ENCODE peak calls at places on chromosomes 5 and 9, in four cellular contexts. One of them, this sample, is unnamed.

GRCh38 chr5:37519807-37520206 is 140.7 kb downstream of the WDR70 start:
- DNase-seq in AG10803: no peak
- DNase-seq in neural progenitor cell: no peak
- DNase-seq in body of pancreas: no peak
- DNase-seq in this sample: no peak

GRCh38 chr9:79578891-79579290 is 7.1 kb downstream of the TLE4 start:
- DNase-seq in neural progenitor cell: no peak
- DNase-seq in AG10803: peak
- DNase-seq in body of pancreas: no peak
- DNase-seq in this sample: peak

GRCh38 chr5:130992621-130993020 is 172.4 kb downstream of the HINT1 start:
- DNase-seq in AG10803: peak
- DNase-seq in neural progenitor cell: no peak
- DNase-seq in body of pancreas: no peak
- DNase-seq in this sample: no peak

GRCh38 chr5:149367249-149367971 is 9.6 kb downstream of the PCYOX1L start:
- DNase-seq in body of pancreas: peak
- DNase-seq in AG10803: peak
- DNase-seq in neural progenitor cell: peak
- DNase-seq in this sample: peak

GRCh38 chr5:60382761-60383160 is 317.2 kb downstream of the DEPDC1B start:
- DNase-seq in neural progenitor cell: no peak
- DNase-seq in body of pancreas: peak
- DNase-seq in AG10803: peak
- DNase-seq in this sample: peak

GRCh38 chr5:104431946-104432345 is 869.4 kb upstream of the NUDT12 start:
- DNase-seq in neural progenitor cell: no peak
- DNase-seq in AG10803: no peak
- DNase-seq in body of pancreas: no peak
- DNase-seq in this sample: no peak

GRCh38 chr5:80745490-80745889 is 90.7 kb upstream of the DHFR start:
- DNase-seq in body of pancreas: no peak
- DNase-seq in neural progenitor cell: no peak
- DNase-seq in AG10803: no peak
- DNase-seq in this sample: peak

GRCh38 chr5:30142432-30142831 is 1051.1 kb upstream of the CDH6 start:
- DNase-seq in body of pancreas: no peak
- DNase-seq in AG10803: no peak
- DNase-seq in neural progenitor cell: no peak
- DNase-seq in this sample: no peak

GRCh38 chr9:131291795-131292315 is 2.3 kb downstream of the PLPP7 start:
- DNase-seq in neural progenitor cell: no peak
- DNase-seq in AG10803: no peak
- DNase-seq in body of pancreas: no peak
- DNase-seq in this sample: no peak

GRCh38 chr5:173045481-173045880 is 10.7 kb upstream of the CREBRF start:
- DNase-seq in neural progenitor cell: no peak
- DNase-seq in AG10803: no peak
- DNase-seq in body of pancreas: peak
- DNase-seq in this sample: no peak

GRCh38 chr5:73093943-73094342 is 26.4 kb upstream of the TMEM171 start:
- DNase-seq in AG10803: peak
- DNase-seq in neural progenitor cell: no peak
- DNase-seq in body of pancreas: no peak
- DNase-seq in this sample: peak

GRCh38 chr5:63916786-63917185 is 45.5 kb downstream of the HTR1A start:
- DNase-seq in neural progenitor cell: no peak
- DNase-seq in AG10803: peak
- DNase-seq in body of pancreas: no peak
- DNase-seq in this sample: no peak

GRCh38 chr5:5799826-5800225 is 377.3 kb downstream of the ICE1 start:
- DNase-seq in neural progenitor cell: no peak
- DNase-seq in AG10803: no peak
- DNase-seq in body of pancreas: no peak
- DNase-seq in this sample: no peak

GRCh38 chr5:172777381-172778222 is 6.6 kb upstream of the DUSP1 start:
- DNase-seq in neural progenitor cell: no peak
- DNase-seq in body of pancreas: peak
- DNase-seq in AG10803: peak
- DNase-seq in this sample: peak

GRCh38 chr5:30539004-30539634 is 654.4 kb upstream of the CDH6 start:
- DNase-seq in body of pancreas: peak
- DNase-seq in AG10803: no peak
- DNase-seq in neural progenitor cell: no peak
- DNase-seq in this sample: no peak

GRCh38 chr5:168851902-168852321 is 272.7 kb upstream of the PANK3 start:
- DNase-seq in neural progenitor cell: no peak
- DNase-seq in AG10803: peak
- DNase-seq in body of pancreas: no peak
- DNase-seq in this sample: peak

GRCh38 chr5:115657883-115658233 is 32.0 kb upstream of the TMED7 start:
- DNase-seq in AG10803: peak
- DNase-seq in body of pancreas: no peak
- DNase-seq in neural progenitor cell: no peak
- DNase-seq in this sample: peak

GRCh38 chr9:104948277-104948676 is 20.3 kb upstream of the ABCA1 start:
- DNase-seq in neural progenitor cell: no peak
- DNase-seq in body of pancreas: no peak
- DNase-seq in AG10803: no peak
- DNase-seq in this sample: no peak

GRCh38 chr5:2735996-2736395 is 15.5 kb downstream of the IRX2 start:
- DNase-seq in AG10803: no peak
- DNase-seq in body of pancreas: no peak
- DNase-seq in neural progenitor cell: no peak
- DNase-seq in this sample: no peak

GRCh38 chr9:129253820-129254381 is 75.8 kb upstream of the IER5L start:
- DNase-seq in neural progenitor cell: peak
- DNase-seq in body of pancreas: peak
- DNase-seq in AG10803: no peak
- DNase-seq in this sample: no peak

GRCh38 chr5:51652980-51653379 is 269.7 kb downstream of the ISL1 start:
- DNase-seq in body of pancreas: no peak
- DNase-seq in neural progenitor cell: peak
- DNase-seq in AG10803: no peak
- DNase-seq in this sample: peak

GRCh38 chr5:174750720-174751119 is 26.3 kb downstream of the MSX2 start:
- DNase-seq in neural progenitor cell: no peak
- DNase-seq in body of pancreas: no peak
- DNase-seq in AG10803: peak
- DNase-seq in this sample: no peak

GRCh38 chr9:76459691-76460635 is 981 bp downstream of the GCNT1 start:
- DNase-seq in AG10803: peak
- DNase-seq in body of pancreas: peak
- DNase-seq in neural progenitor cell: peak
- DNase-seq in this sample: peak

GRCh38 chr9:35035851-35036701 is 36.3 kb downstream of the VCP start:
- DNase-seq in body of pancreas: no peak
- DNase-seq in neural progenitor cell: no peak
- DNase-seq in AG10803: peak
- DNase-seq in this sample: no peak

GRCh38 chr5:139494832-139495231 is 12.3 kb upstream of the STING1 start:
- DNase-seq in AG10803: peak
- DNase-seq in neural progenitor cell: no peak
- DNase-seq in body of pancreas: no peak
- DNase-seq in this sample: peak

GRCh38 chr5:172853355-172853975 is 19.4 kb downstream of the ERGIC1 start:
- DNase-seq in body of pancreas: no peak
- DNase-seq in neural progenitor cell: no peak
- DNase-seq in AG10803: peak
- DNase-seq in this sample: no peak

GRCh38 chr9:111036068-111036789 is 2.0 kb downstream of the LPAR1 start:
- DNase-seq in body of pancreas: peak
- DNase-seq in neural progenitor cell: peak
- DNase-seq in AG10803: peak
- DNase-seq in this sample: peak

GRCh38 chr5:2378108-2378507 is 373.4 kb downstream of the IRX2 start:
- DNase-seq in neural progenitor cell: no peak
- DNase-seq in body of pancreas: no peak
- DNase-seq in AG10803: no peak
- DNase-seq in this sample: no peak

DNA sequence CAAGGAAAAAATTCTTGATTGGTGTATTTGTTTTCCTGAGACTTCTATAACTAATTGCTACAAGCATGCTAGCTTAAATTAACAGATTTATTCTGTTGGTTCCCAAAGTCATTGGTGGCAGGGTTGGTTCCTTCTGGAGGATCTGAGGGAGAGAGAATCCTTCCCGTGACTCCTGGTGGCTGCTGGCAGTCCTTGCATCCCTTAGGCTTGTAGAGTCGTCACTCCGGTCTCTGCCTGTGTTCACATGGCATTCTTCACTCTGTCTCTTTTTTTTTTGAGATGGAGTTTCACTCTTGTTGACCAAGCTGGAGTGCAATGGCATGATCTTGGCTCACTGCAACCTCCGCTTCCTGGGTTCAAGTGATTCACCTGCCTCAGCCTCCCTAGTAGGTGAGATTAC is 5.3 kb downstream of the CDK9 start:
- DNase-seq in AG10803: no peak
- DNase-seq in neural progenitor cell: no peak
- DNase-seq in body of pancreas: no peak
- DNase-seq in this sample: no peak
- TF ChIP-seq CTCF in AG10803: no peak
- TF ChIP-seq CTCF in neural progenitor cell: no peak
- TF ChIP-seq CTCF in body of pancreas: no peak
- TF ChIP-seq CTCF in this sample: peak

GRCh38 chr9:70390922-70391321 is 23.5 kb downstream of the KLF9 start:
- DNase-seq in AG10803: no peak
- DNase-seq in neural progenitor cell: no peak
- DNase-seq in body of pancreas: no peak
- DNase-seq in this sample: no peak

GRCh38 chr9:70389642-70390266 is 24.7 kb downstream of the KLF9 start:
- DNase-seq in body of pancreas: no peak
- DNase-seq in neural progenitor cell: peak
- DNase-seq in AG10803: no peak
- DNase-seq in this sample: peak

GRCh38 chr9:70389188-70389587 is 25.3 kb downstream of the KLF9 start:
- DNase-seq in body of pancreas: no peak
- DNase-seq in AG10803: no peak
- DNase-seq in neural progenitor cell: no peak
- DNase-seq in this sample: no peak

GRCh38 chr9:70392850-70393249 is 21.6 kb downstream of the KLF9 start:
- DNase-seq in AG10803: no peak
- DNase-seq in body of pancreas: no peak
- DNase-seq in neural progenitor cell: no peak
- DNase-seq in this sample: no peak

DNA sequence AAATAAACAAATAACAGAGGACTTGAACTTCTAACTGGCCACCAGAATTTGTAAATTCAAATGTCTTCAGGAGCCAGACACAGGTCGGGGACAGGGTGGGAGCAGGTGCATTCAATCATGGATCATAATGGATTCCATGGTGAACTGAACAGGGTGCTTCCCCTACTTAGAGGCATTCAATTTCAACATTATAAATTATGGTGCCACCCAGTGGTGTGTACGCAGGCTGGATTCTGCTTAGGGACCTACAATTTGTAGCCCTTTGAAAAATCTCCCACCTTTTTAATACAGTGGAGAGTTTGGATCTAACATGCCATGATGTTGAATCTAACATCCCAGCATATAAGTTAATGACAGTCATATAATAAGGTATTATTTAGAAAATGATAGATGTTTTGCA is 22.3 kb downstream of the KLF9 start:
- DNase-seq in AG10803: no peak
- DNase-seq in body of pancreas: no peak
- DNase-seq in neural progenitor cell: no peak
- DNase-seq in this sample: no peak
- TF ChIP-seq CTCF in AG10803: no peak
- TF ChIP-seq CTCF in body of pancreas: peak
- TF ChIP-seq CTCF in neural progenitor cell: no peak
- TF ChIP-seq CTCF in this sample: peak

GRCh38 chr9:112445196-112445595 is 41.4 kb upstream of the KIAA1958 start:
- DNase-seq in AG10803: no peak
- DNase-seq in neural progenitor cell: no peak
- DNase-seq in body of pancreas: no peak
- DNase-seq in this sample: no peak

GRCh38 chr9:112446518-112446917 is 40.1 kb upstream of the KIAA1958 start:
- DNase-seq in AG10803: no peak
- DNase-seq in body of pancreas: no peak
- DNase-seq in neural progenitor cell: no peak
- DNase-seq in this sample: no peak

GRCh38 chr9:112443200-112443599 is 43.4 kb upstream of the KIAA1958 start:
- DNase-seq in body of pancreas: peak
- DNase-seq in neural progenitor cell: peak
- DNase-seq in AG10803: peak
- DNase-seq in this sample: peak

GRCh38 chr9:112446080-112446479 is 40.5 kb upstream of the KIAA1958 start:
- DNase-seq in body of pancreas: no peak
- DNase-seq in neural progenitor cell: no peak
- DNase-seq in AG10803: no peak
- DNase-seq in this sample: no peak

GRCh38 chr9:112443636-112444035 is 43.0 kb upstream of the KIAA1958 start:
- DNase-seq in body of pancreas: no peak
- DNase-seq in neural progenitor cell: no peak
- DNase-seq in AG10803: no peak
- DNase-seq in this sample: no peak
- TF ChIP-seq CTCF in body of pancreas: no peak
- TF ChIP-seq CTCF in neural progenitor cell: no peak
- TF ChIP-seq CTCF in AG10803: no peak
- TF ChIP-seq CTCF in this sample: no peak

GRCh38 chr9:19517202-19517942 is 108.6 kb downstream of the ACER2 start:
- DNase-seq in neural progenitor cell: peak
- DNase-seq in body of pancreas: peak
- DNase-seq in AG10803: no peak
- DNase-seq in this sample: no peak
- TF ChIP-seq CTCF in neural progenitor cell: peak
- TF ChIP-seq CTCF in body of pancreas: no peak
- TF ChIP-seq CTCF in AG10803: peak
- TF ChIP-seq CTCF in this sample: peak

DNA sequence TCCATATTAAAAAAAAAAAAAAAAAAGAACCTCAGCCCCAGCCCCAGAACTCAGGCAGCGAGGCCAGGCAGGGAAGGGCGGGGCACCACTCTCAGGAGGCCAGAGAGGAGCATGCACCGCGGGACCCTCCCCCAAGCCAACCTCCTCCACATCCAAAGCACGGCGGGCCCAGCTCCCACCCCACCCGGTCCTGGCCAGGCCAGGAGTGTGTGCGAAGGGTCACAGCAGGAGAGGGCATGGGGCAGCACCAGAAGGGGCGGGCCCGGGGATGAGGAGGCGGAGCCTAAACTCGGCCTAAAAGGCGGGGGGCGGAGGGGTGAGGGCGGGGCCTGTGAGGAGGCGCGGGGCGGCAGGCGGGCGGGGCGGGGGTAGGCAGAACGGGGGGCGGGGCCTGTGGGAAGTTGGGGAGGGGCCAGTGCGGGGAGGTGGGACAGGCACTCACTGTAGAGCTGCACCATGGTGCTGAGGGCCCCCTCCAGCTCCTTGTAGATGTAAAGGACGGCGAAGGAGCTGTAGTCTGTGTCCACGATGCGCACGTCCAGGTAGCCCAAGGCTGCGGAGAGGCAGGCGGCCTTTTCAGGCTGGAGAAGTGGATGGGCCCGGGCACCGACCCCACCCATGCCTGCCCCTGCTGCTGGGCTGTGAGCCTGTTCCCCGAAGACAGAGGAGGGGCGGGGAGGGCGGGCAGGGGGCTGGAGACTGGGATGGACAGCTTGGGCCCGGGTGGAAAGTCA is 1.2 kb downstream of the LCN15 start:
- DNase-seq in body of pancreas: peak
- DNase-seq in neural progenitor cell: peak
- DNase-seq in AG10803: no peak
- DNase-seq in this sample: no peak
- TF ChIP-seq CTCF in body of pancreas: no peak
- TF ChIP-seq CTCF in neural progenitor cell: no peak
- TF ChIP-seq CTCF in AG10803: no peak
- TF ChIP-seq CTCF in this sample: no peak